ENCODE peak calls at places on chromosomes 13 and 19, in seven cellular contexts. I is Peyer's patch, Q is upper lobe of left lung, K is AG04449, E is lung, N is IMR-90, R is HCT116. T is an unnamed sample.

GRCh38 chr13:48748681-48749080 is 95.0 kb downstream of the CYSLTR2 start:
- DNase-seq in E (no peak), I (no peak), R (no peak), N (peak), Q (no peak), K (no peak), T (no peak)

GRCh38 chr19:16420781-16421386 is 50.9 kb downstream of the EPS15L1 start:
- DNase-seq in E (no peak), N (no peak), R (no peak), K (no peak), I (no peak), Q (peak), T (no peak)

GRCh38 chr13:44116562-44117315 is 237.0 kb downstream of the LACC1 start:
- DNase-seq in N (peak), E (no peak), I (no peak), Q (no peak), K (no peak), R (no peak), T (no peak)

GRCh38 chr19:23686622-23687423 is at the start of gene ZNF675:
- DNase-seq in K (peak), R (peak), I (peak), E (peak), N (peak), Q (peak), T (peak)

GRCh38 chr19:51919606-51920005 is 7.7 kb upstream of the ZNF613 start:
- DNase-seq in I (no peak), R (no peak), E (no peak), K (no peak), N (no peak), Q (no peak), T (no peak)

GRCh38 chr13:50222569-50223332 is 207.5 kb downstream of the KCNRG start:
- DNase-seq in I (no peak), N (peak), R (no peak), Q (peak), E (peak), K (no peak), T (peak)

GRCh38 chr19:15452111-15453047 is 2.6 kb upstream of the WIZ start:
- DNase-seq in I (peak), N (peak), E (peak), R (peak), K (no peak), Q (peak), T (no peak)

GRCh38 chr19:41870401-41870873 is 6.6 kb upstream of the CD79A start:
- DNase-seq in E (peak), K (no peak), N (peak), Q (no peak), I (no peak), R (no peak), T (no peak)

GRCh38 chr13:95915102-95915501 is 138.1 kb downstream of the UGGT2 start:
- DNase-seq in R (no peak), N (no peak), Q (no peak), K (no peak), I (no peak), E (no peak), T (no peak)

GRCh38 chr19:45423033-45423588 is 606 bp downstream of the ERCC1 start:
- DNase-seq in E (no peak), R (no peak), I (no peak), K (no peak), N (no peak), Q (no peak), T (no peak)

GRCh38 chr19:43592800-43593350 is 3.1 kb downstream of the IRGQ start:
- DNase-seq in Q (no peak), R (no peak), K (no peak), I (no peak), E (no peak), N (no peak), T (no peak)

GRCh38 chr19:38317104-38317612 is 1.4 kb upstream of the YIF1B start:
- DNase-seq in K (no peak), R (no peak), I (no peak), E (no peak), N (no peak), Q (no peak), T (peak)

GRCh38 chr13:73718248-73718647 is 416.0 kb downstream of the KLF12 start:
- DNase-seq in R (no peak), I (no peak), Q (no peak), E (no peak), K (no peak), N (no peak), T (no peak)

GRCh38 chr19:53193534-53194222 is 520 bp upstream of the ZNF665 start:
- DNase-seq in R (no peak), K (no peak), Q (no peak), I (no peak), N (no peak), E (no peak), T (no peak)

GRCh38 chr13:77918391-77919261 is at the start of gene EDNRB:
- DNase-seq in K (no peak), Q (peak), N (peak), R (no peak), E (peak), I (peak), T (peak)

DNA sequence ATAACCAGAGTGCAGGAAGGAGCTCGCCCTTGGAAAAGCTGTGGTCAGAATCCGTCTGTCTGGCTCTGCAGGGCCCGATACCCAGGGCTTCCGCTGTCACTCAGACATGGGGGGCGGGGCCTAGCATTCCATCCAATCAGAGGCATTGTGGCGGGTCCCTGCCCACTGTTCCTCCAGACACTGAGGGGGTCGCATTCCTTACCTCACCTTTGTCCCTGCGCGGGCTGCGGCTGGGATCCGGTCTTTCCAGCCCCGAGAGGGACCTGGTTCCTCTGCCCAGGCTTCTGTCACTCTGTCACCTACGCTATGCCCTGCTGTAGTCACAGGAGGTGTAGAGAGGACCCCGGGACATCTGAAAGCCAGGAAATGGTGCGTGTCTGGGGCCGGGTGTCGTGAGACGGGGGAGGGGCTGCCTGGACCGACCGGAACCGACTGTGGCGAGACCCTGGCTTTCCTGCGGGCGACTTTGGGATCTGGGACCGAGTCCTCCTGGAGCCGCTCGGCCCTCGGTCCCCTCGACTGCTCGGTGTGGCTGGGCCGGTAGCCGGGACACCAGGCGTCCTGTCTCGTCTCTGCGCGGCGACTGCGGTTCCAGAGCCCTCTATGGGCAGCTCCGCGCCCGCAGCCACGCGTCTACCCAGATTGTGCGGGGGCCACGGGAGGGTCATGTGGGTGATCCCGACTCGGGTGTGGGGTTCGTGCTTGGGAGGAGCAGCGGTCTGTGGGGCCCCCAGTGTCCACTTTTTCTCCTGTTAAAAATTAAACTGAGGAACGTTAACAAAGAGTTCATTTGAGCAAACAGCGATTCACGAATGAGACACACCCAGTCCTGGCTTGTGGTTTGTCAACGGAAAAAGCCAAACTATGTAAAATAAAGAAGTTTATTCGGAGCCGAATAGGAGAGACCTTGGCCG is at the start of gene ZNF69:
- DNase-seq in N (peak), K (no peak), E (peak), Q (peak), I (peak), R (no peak), T (peak)
- H3K4me3 ChIP-seq in N (peak), K (peak), E (peak), Q (peak), I (peak), R (no peak), T (peak)

GRCh38 chr13:76667551-76667950 is 218.7 kb downstream of the KCTD12 start:
- DNase-seq in E (no peak), N (peak), Q (no peak), R (no peak), I (no peak), K (peak), T (peak)
- TF ChIP-seq CTCF in E (peak), N (peak), Q (no peak), R (no peak), I (no peak), K (peak), T (no peak)

GRCh38 chr13:112839347-112840105 is 129.5 kb upstream of the MCF2L start:
- DNase-seq in K (peak), I (no peak), R (no peak), Q (no peak), E (no peak), N (peak), T (no peak)

GRCh38 chr13:112837371-112838037 is 131.5 kb upstream of the MCF2L start:
- DNase-seq in E (no peak), N (no peak), K (no peak), Q (no peak), I (peak), R (no peak), T (no peak)

GRCh38 chr13:112840472-112841302 is 128.3 kb upstream of the MCF2L start:
- DNase-seq in I (peak), E (no peak), N (no peak), K (no peak), Q (peak), R (no peak), T (no peak)

GRCh38 chr13:112836940-112837339 is 132.1 kb upstream of the MCF2L start:
- DNase-seq in Q (no peak), I (peak), N (no peak), E (no peak), R (no peak), K (no peak), T (no peak)

GRCh38 chr13:112838038-112838965 is 130.7 kb upstream of the MCF2L start:
- DNase-seq in E (no peak), N (no peak), K (no peak), Q (no peak), I (peak), R (no peak), T (no peak)
- H3K4me3 ChIP-seq in E (no peak), N (no peak), K (no peak), Q (no peak), I (no peak), R (no peak), T (no peak)

GRCh38 chr13:30702006-30702405 is 33.3 kb upstream of the ALOX5AP start:
- DNase-seq in K (no peak), E (no peak), I (no peak), N (no peak), Q (no peak), R (no peak), T (no peak)
- TF ChIP-seq CTCF in K (no peak), E (no peak), I (no peak), N (no peak), Q (no peak), R (peak), T (no peak)

DNA sequence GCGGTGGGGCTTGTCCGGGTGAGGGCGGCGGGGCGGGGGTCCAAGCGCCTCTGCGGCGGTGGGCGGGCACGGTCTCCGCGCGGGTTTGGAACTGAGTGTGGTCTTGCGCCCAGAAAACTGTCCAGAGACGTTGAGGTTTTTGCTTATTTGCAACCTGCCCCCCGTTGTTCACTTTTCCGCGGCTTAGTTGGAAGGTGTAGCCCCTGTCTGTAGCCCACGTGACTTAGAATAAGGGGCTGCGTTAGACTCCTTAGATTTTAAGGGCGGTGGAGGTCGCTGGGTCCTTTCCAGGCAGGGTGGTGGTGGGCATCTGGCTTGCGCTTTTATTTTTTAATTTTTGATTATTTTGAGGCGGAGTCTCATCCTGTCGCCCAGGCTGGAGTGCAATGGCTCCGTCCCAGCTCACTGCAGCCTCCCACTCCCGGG is 750 bp downstream of the RPS15 start:
- DNase-seq in R (no peak), K (no peak), I (no peak), N (no peak), Q (no peak), E (no peak), T (no peak)
- H3K4me3 ChIP-seq in R (peak), K (peak), I (peak), N (peak), Q (peak), E (peak), T (peak)

T was measured in GM12865.